ENCODE peak calls at places on chromosome 13, in six cellular contexts. One of them, this sample, is unnamed.

GRCh38 chr13:107713314-107713713 is 502.0 kb downstream of the LIG4 start:
- DNase-seq in WTC11: no peak
- DNase-seq in stimulated activated CD4-positive, alpha-beta T cell treated with anti-CD3 and anti-CD28 coated beads, Interleukin-1b, Interleukin-23, amount 100 ng/mL, for 48 hours: no peak
- DNase-seq in neural crest cell: no peak
- DNase-seq in caudate nucleus: no peak
- DNase-seq in midbrain: no peak
- DNase-seq in this sample: no peak

GRCh38 chr13:54433511-54434206 is 1405.0 kb downstream of the OLFM4 start:
- DNase-seq in caudate nucleus: no peak
- DNase-seq in midbrain: no peak
- DNase-seq in WTC11: no peak
- DNase-seq in stimulated activated CD4-positive, alpha-beta T cell treated with anti-CD3 and anti-CD28 coated beads, Interleukin-1b, Interleukin-23, amount 100 ng/mL, for 48 hours: no peak
- DNase-seq in neural crest cell: no peak
- DNase-seq in this sample: no peak

GRCh38 chr13:59801107-59801880 is 362.4 kb downstream of the DIAPH3 start:
- DNase-seq in caudate nucleus: no peak
- DNase-seq in WTC11: no peak
- DNase-seq in stimulated activated CD4-positive, alpha-beta T cell treated with anti-CD3 and anti-CD28 coated beads, Interleukin-1b, Interleukin-23, amount 100 ng/mL, for 48 hours: no peak
- DNase-seq in midbrain: no peak
- DNase-seq in neural crest cell: no peak
- DNase-seq in this sample: no peak

GRCh38 chr13:97512732-97513131 is 78.8 kb downstream of the RAP2A start:
- DNase-seq in neural crest cell: no peak
- DNase-seq in WTC11: no peak
- DNase-seq in midbrain: no peak
- DNase-seq in caudate nucleus: no peak
- DNase-seq in stimulated activated CD4-positive, alpha-beta T cell treated with anti-CD3 and anti-CD28 coated beads, Interleukin-1b, Interleukin-23, amount 100 ng/mL, for 48 hours: no peak
- DNase-seq in this sample: no peak

GRCh38 chr13:75771818-75772217 is 135.7 kb downstream of the LMO7 start:
- DNase-seq in caudate nucleus: no peak
- DNase-seq in WTC11: no peak
- DNase-seq in stimulated activated CD4-positive, alpha-beta T cell treated with anti-CD3 and anti-CD28 coated beads, Interleukin-1b, Interleukin-23, amount 100 ng/mL, for 48 hours: no peak
- DNase-seq in midbrain: no peak
- DNase-seq in neural crest cell: no peak
- DNase-seq in this sample: no peak

GRCh38 chr13:33644607-33645543 is 173.1 kb upstream of the RFC3 start:
- DNase-seq in WTC11: no peak
- DNase-seq in caudate nucleus: no peak
- DNase-seq in stimulated activated CD4-positive, alpha-beta T cell treated with anti-CD3 and anti-CD28 coated beads, Interleukin-1b, Interleukin-23, amount 100 ng/mL, for 48 hours: peak
- DNase-seq in midbrain: no peak
- DNase-seq in neural crest cell: no peak
- DNase-seq in this sample: no peak

GRCh38 chr13:53001444-53001843 is 27.2 kb upstream of the OLFM4 start:
- DNase-seq in stimulated activated CD4-positive, alpha-beta T cell treated with anti-CD3 and anti-CD28 coated beads, Interleukin-1b, Interleukin-23, amount 100 ng/mL, for 48 hours: no peak
- DNase-seq in neural crest cell: no peak
- DNase-seq in WTC11: no peak
- DNase-seq in caudate nucleus: no peak
- DNase-seq in midbrain: no peak
- DNase-seq in this sample: no peak

GRCh38 chr13:20721454-20722357 is 18.2 kb downstream of the IL17D start:
- DNase-seq in neural crest cell: no peak
- DNase-seq in midbrain: no peak
- DNase-seq in stimulated activated CD4-positive, alpha-beta T cell treated with anti-CD3 and anti-CD28 coated beads, Interleukin-1b, Interleukin-23, amount 100 ng/mL, for 48 hours: peak
- DNase-seq in WTC11: peak
- DNase-seq in caudate nucleus: peak
- DNase-seq in this sample: no peak

This sample was measured in memory B cell.